ENCODE peak calls at places on chromosomes 13 and 19, in four cellular contexts. One of them, this sample, is unnamed.

GRCh38 chr13:46543307-46543706 is 9.7 kb upstream of the LRCH1 start:
- DNase-seq in activated T-cell treated with anti-CD3 and anti-CD28 coated beads for 48 hours: no peak
- DNase-seq in ELR: no peak
- DNase-seq in nucleus accumbens: no peak
- DNase-seq in this sample: no peak

GRCh38 chr19:345320-345879 is 804 bp upstream of the MIER2 start:
- DNase-seq in activated T-cell treated with anti-CD3 and anti-CD28 coated beads for 48 hours: no peak
- DNase-seq in ELR: no peak
- DNase-seq in nucleus accumbens: no peak
- DNase-seq in this sample: no peak

GRCh38 chr13:97223711-97224461 is 1.8 kb downstream of the MBNL2 start:
- DNase-seq in activated T-cell treated with anti-CD3 and anti-CD28 coated beads for 48 hours: no peak
- DNase-seq in ELR: peak; percentile 91
- DNase-seq in nucleus accumbens: no peak
- DNase-seq in this sample: no peak

GRCh38 chr13:112141643-112142400 is 74.9 kb downstream of the SOX1 start:
- DNase-seq in activated T-cell treated with anti-CD3 and anti-CD28 coated beads for 48 hours: no peak
- DNase-seq in ELR: no peak
- DNase-seq in nucleus accumbens: no peak
- DNase-seq in this sample: no peak

GRCh38 chr13:73069206-73069815 is 10.5 kb downstream of the KLF5 start:
- DNase-seq in activated T-cell treated with anti-CD3 and anti-CD28 coated beads for 48 hours: no peak
- DNase-seq in ELR: peak; percentile 46
- DNase-seq in nucleus accumbens: no peak
- DNase-seq in this sample: no peak

GRCh38 chr13:77928909-77929308 is 10.3 kb upstream of the EDNRB start:
- DNase-seq in activated T-cell treated with anti-CD3 and anti-CD28 coated beads for 48 hours: no peak
- DNase-seq in ELR: peak; percentile 12
- DNase-seq in nucleus accumbens: no peak
- DNase-seq in this sample: no peak

GRCh38 chr19:5360003-5360820 is 19.6 kb upstream of the PTPRS start:
- DNase-seq in activated T-cell treated with anti-CD3 and anti-CD28 coated beads for 48 hours: no peak
- DNase-seq in ELR: peak; percentile 42
- DNase-seq in nucleus accumbens: no peak
- DNase-seq in this sample: no peak

GRCh38 chr13:108212901-108213300 is 2.4 kb downstream of the LIG4 start:
- DNase-seq in activated T-cell treated with anti-CD3 and anti-CD28 coated beads for 48 hours: no peak
- DNase-seq in ELR: no peak
- DNase-seq in nucleus accumbens: no peak
- DNase-seq in this sample: no peak

GRCh38 chr19:44111910-44112463 is 1.2 kb upstream of the ZNF225 start:
- DNase-seq in activated T-cell treated with anti-CD3 and anti-CD28 coated beads for 48 hours: no peak
- DNase-seq in ELR: peak; percentile 87
- DNase-seq in nucleus accumbens: no peak
- DNase-seq in this sample: no peak

GRCh38 chr19:50266896-50267295 is 62.3 kb downstream of the KCNC3 start:
- DNase-seq in activated T-cell treated with anti-CD3 and anti-CD28 coated beads for 48 hours: peak; percentile 26
- DNase-seq in ELR: no peak
- DNase-seq in nucleus accumbens: no peak
- DNase-seq in this sample: no peak

GRCh38 chr19:49896863-49897621 is at the start of gene IL4I1:
- DNase-seq in activated T-cell treated with anti-CD3 and anti-CD28 coated beads for 48 hours: peak; percentile 50
- DNase-seq in ELR: peak; percentile 40
- DNase-seq in nucleus accumbens: no peak
- DNase-seq in this sample: peak; percentile 64

GRCh38 chr19:13876834-13877233 is at the start of gene NANOS3:
- DNase-seq in activated T-cell treated with anti-CD3 and anti-CD28 coated beads for 48 hours: no peak
- DNase-seq in ELR: no peak
- DNase-seq in nucleus accumbens: no peak
- DNase-seq in this sample: no peak

GRCh38 chr19:6412111-6412999 is 12.3 kb downstream of the KHSRP start:
- DNase-seq in activated T-cell treated with anti-CD3 and anti-CD28 coated beads for 48 hours: peak; percentile 49
- DNase-seq in ELR: peak; percentile 34
- DNase-seq in nucleus accumbens: no peak
- DNase-seq in this sample: no peak

GRCh38 chr13:94454906-94455305 is 24.6 kb downstream of the DCT start:
- DNase-seq in activated T-cell treated with anti-CD3 and anti-CD28 coated beads for 48 hours: no peak
- DNase-seq in ELR: peak; percentile 42
- DNase-seq in nucleus accumbens: no peak
- DNase-seq in this sample: no peak

GRCh38 chr13:84455143-84455905 is 573.0 kb upstream of the SLITRK1 start:
- DNase-seq in activated T-cell treated with anti-CD3 and anti-CD28 coated beads for 48 hours: no peak
- DNase-seq in ELR: no peak
- DNase-seq in nucleus accumbens: no peak
- DNase-seq in this sample: no peak

GRCh38 chr19:33296473-33297060 is 5.8 kb downstream of the CEBPA start:
- DNase-seq in activated T-cell treated with anti-CD3 and anti-CD28 coated beads for 48 hours: no peak
- DNase-seq in ELR: no peak
- DNase-seq in nucleus accumbens: no peak
- DNase-seq in this sample: no peak

GRCh38 chr13:40483601-40484000 is 182.8 kb downstream of the FOXO1 start:
- DNase-seq in activated T-cell treated with anti-CD3 and anti-CD28 coated beads for 48 hours: no peak
- DNase-seq in ELR: no peak
- DNase-seq in nucleus accumbens: no peak
- DNase-seq in this sample: no peak

GRCh38 chr19:40465025-40465780 is at the start of gene BLVRB:
- DNase-seq in activated T-cell treated with anti-CD3 and anti-CD28 coated beads for 48 hours: no peak
- DNase-seq in ELR: peak; percentile 69
- DNase-seq in nucleus accumbens: no peak
- DNase-seq in this sample: no peak

GRCh38 chr13:51825165-51825592 is 19.8 kb downstream of the TMEM272 start:
- DNase-seq in activated T-cell treated with anti-CD3 and anti-CD28 coated beads for 48 hours: no peak
- DNase-seq in ELR: no peak
- DNase-seq in nucleus accumbens: no peak
- DNase-seq in this sample: no peak

GRCh38 chr13:105048685-105049084 is 1486.8 kb downstream of the EFNB2 start:
- DNase-seq in activated T-cell treated with anti-CD3 and anti-CD28 coated beads for 48 hours: no peak
- DNase-seq in ELR: no peak
- DNase-seq in nucleus accumbens: no peak
- DNase-seq in this sample: no peak

GRCh38 chr13:80217614-80218456 is 123.1 kb downstream of the SPRY2 start:
- DNase-seq in activated T-cell treated with anti-CD3 and anti-CD28 coated beads for 48 hours: no peak
- DNase-seq in ELR: peak; percentile 57
- DNase-seq in nucleus accumbens: no peak
- DNase-seq in this sample: no peak

GRCh38 chr13:28370448-28370847 is 124.5 kb downstream of the FLT1 start:
- DNase-seq in activated T-cell treated with anti-CD3 and anti-CD28 coated beads for 48 hours: no peak
- DNase-seq in ELR: no peak
- DNase-seq in nucleus accumbens: no peak
- DNase-seq in this sample: no peak

GRCh38 chr13:105177265-105177900 is 1358.1 kb downstream of the EFNB2 start:
- DNase-seq in activated T-cell treated with anti-CD3 and anti-CD28 coated beads for 48 hours: no peak
- DNase-seq in ELR: no peak
- DNase-seq in nucleus accumbens: no peak
- DNase-seq in this sample: no peak

GRCh38 chr13:93248627-93249047 is 22.0 kb downstream of the GPC6 start:
- DNase-seq in activated T-cell treated with anti-CD3 and anti-CD28 coated beads for 48 hours: no peak
- DNase-seq in ELR: peak; percentile 47
- DNase-seq in nucleus accumbens: no peak
- DNase-seq in this sample: no peak

GRCh38 chr13:103224804-103225203 is 158.6 kb upstream of the SLC10A2 start:
- DNase-seq in activated T-cell treated with anti-CD3 and anti-CD28 coated beads for 48 hours: no peak
- DNase-seq in ELR: no peak
- DNase-seq in nucleus accumbens: no peak
- DNase-seq in this sample: no peak

GRCh38 chr13:51585696-51586095 is 1.4 kb downstream of the WDFY2 start:
- DNase-seq in activated T-cell treated with anti-CD3 and anti-CD28 coated beads for 48 hours: no peak
- DNase-seq in ELR: peak; percentile 91
- DNase-seq in nucleus accumbens: no peak
- DNase-seq in this sample: no peak

GRCh38 chr13:30027569-30028455 is 177.4 kb upstream of the UBL3 start:
- DNase-seq in activated T-cell treated with anti-CD3 and anti-CD28 coated beads for 48 hours: no peak
- DNase-seq in ELR: no peak
- DNase-seq in nucleus accumbens: no peak
- DNase-seq in this sample: no peak

GRCh38 chr19:42140125-42140754 is 8.0 kb upstream of the POU2F2 start:
- DNase-seq in activated T-cell treated with anti-CD3 and anti-CD28 coated beads for 48 hours: no peak
- DNase-seq in ELR: peak; percentile 73
- DNase-seq in nucleus accumbens: peak; percentile 16
- DNase-seq in this sample: no peak